ENCODE peak calls at places on chromosomes 7 and 10, in seven cellular contexts. One of them, this sample, is unnamed.
A peak's percentile ranks its signal among the peaks of the same experiment; 100 is the strongest.

GRCh38 chr10:3248526-3249255 is 76.1 kb upstream of the PITRM1 start:
- DNase-seq in EH: peak; percentile 98
- DNase-seq in activated naive CD4-positive, alpha-beta T cell: no peak
- DNase-seq in MM.1S: no peak
- DNase-seq in WTC11: no peak
- DNase-seq in endothelial cell: no peak
- DNase-seq in EL: peak; percentile 87
- DNase-seq in this sample: peak; percentile 69

GRCh38 chr10:96789571-96790108 is 42.5 kb upstream of the LCOR start:
- DNase-seq in EH: no peak
- DNase-seq in activated naive CD4-positive, alpha-beta T cell: no peak
- DNase-seq in MM.1S: peak; percentile 59
- DNase-seq in WTC11: no peak
- DNase-seq in endothelial cell: no peak
- DNase-seq in EL: no peak
- DNase-seq in this sample: no peak

GRCh38 chr7:142637240-142637639 is 112.0 kb upstream of the PRSS1 start:
- DNase-seq in EH: no peak
- DNase-seq in activated naive CD4-positive, alpha-beta T cell: no peak
- DNase-seq in MM.1S: no peak
- DNase-seq in WTC11: no peak
- DNase-seq in endothelial cell: no peak
- DNase-seq in EL: no peak
- DNase-seq in this sample: no peak

GRCh38 chr7:7504910-7505704 is 30.6 kb downstream of the COL28A1 start:
- DNase-seq in EH: no peak
- DNase-seq in activated naive CD4-positive, alpha-beta T cell: no peak
- DNase-seq in MM.1S: no peak
- DNase-seq in WTC11: no peak
- DNase-seq in endothelial cell: no peak
- DNase-seq in EL: no peak
- DNase-seq in this sample: no peak

GRCh38 chr10:120969219-120969645 is 118.1 kb downstream of the WDR11 start:
- DNase-seq in EH: no peak
- DNase-seq in activated naive CD4-positive, alpha-beta T cell: no peak
- DNase-seq in MM.1S: peak; percentile 16
- DNase-seq in WTC11: no peak
- DNase-seq in endothelial cell: no peak
- DNase-seq in EL: no peak
- DNase-seq in this sample: no peak

GRCh38 chr10:43256531-43257209 is 10.2 kb downstream of the RASGEF1A start:
- DNase-seq in EH: no peak
- DNase-seq in activated naive CD4-positive, alpha-beta T cell: no peak
- DNase-seq in MM.1S: no peak
- DNase-seq in WTC11: no peak
- DNase-seq in endothelial cell: no peak
- DNase-seq in EL: no peak
- DNase-seq in this sample: no peak

GRCh38 chr10:24207781-24208611 is 942 bp upstream of the KIAA1217 start:
- DNase-seq in EH: peak; percentile 20
- DNase-seq in activated naive CD4-positive, alpha-beta T cell: no peak
- DNase-seq in MM.1S: no peak
- DNase-seq in WTC11: no peak
- DNase-seq in endothelial cell: peak; percentile 59
- DNase-seq in EL: no peak
- DNase-seq in this sample: peak; percentile 10

GRCh38 chr7:29424984-29425309 is 138.7 kb upstream of the PRR15 start:
- DNase-seq in EH: no peak
- DNase-seq in activated naive CD4-positive, alpha-beta T cell: no peak
- DNase-seq in MM.1S: no peak
- DNase-seq in WTC11: no peak
- DNase-seq in endothelial cell: no peak
- DNase-seq in EL: no peak
- DNase-seq in this sample: no peak

GRCh38 chr7:67019562-67020390 is 23.1 kb downstream of the TYW1 start:
- DNase-seq in EH: peak; percentile 62
- DNase-seq in activated naive CD4-positive, alpha-beta T cell: no peak
- DNase-seq in MM.1S: no peak
- DNase-seq in WTC11: no peak
- DNase-seq in endothelial cell: no peak
- DNase-seq in EL: peak; percentile 73
- DNase-seq in this sample: no peak

GRCh38 chr10:129131439-129132122 is 335.5 kb upstream of the MGMT start:
- DNase-seq in EH: no peak
- DNase-seq in activated naive CD4-positive, alpha-beta T cell: no peak
- DNase-seq in MM.1S: no peak
- DNase-seq in WTC11: no peak
- DNase-seq in endothelial cell: no peak
- DNase-seq in EL: no peak
- DNase-seq in this sample: no peak

GRCh38 chr10:88565072-88565471 is 18.0 kb downstream of the RNLS start:
- DNase-seq in EH: peak; percentile 52
- DNase-seq in activated naive CD4-positive, alpha-beta T cell: no peak
- DNase-seq in MM.1S: peak; percentile 38
- DNase-seq in WTC11: no peak
- DNase-seq in endothelial cell: no peak
- DNase-seq in EL: peak; percentile 41
- DNase-seq in this sample: peak; percentile 39

GRCh38 chr7:27210441-27211083 is 10.7 kb upstream of the HOXA13 start:
- DNase-seq in EH: peak; percentile 24
- DNase-seq in activated naive CD4-positive, alpha-beta T cell: no peak
- DNase-seq in MM.1S: no peak
- DNase-seq in WTC11: peak; percentile 82
- DNase-seq in endothelial cell: peak; percentile 68
- DNase-seq in EL: peak; percentile 54
- DNase-seq in this sample: peak; percentile 79

GRCh38 chr10:95289003-95289920 is 1.5 kb downstream of the PDLIM1 start:
- DNase-seq in EH: peak; percentile 83
- DNase-seq in activated naive CD4-positive, alpha-beta T cell: no peak
- DNase-seq in MM.1S: no peak
- DNase-seq in WTC11: peak; percentile 39
- DNase-seq in endothelial cell: no peak
- DNase-seq in EL: peak; percentile 77
- DNase-seq in this sample: peak; percentile 76

GRCh38 chr10:121681982-121682687 is 83.9 kb upstream of the FGFR2 start:
- DNase-seq in EH: no peak
- DNase-seq in activated naive CD4-positive, alpha-beta T cell: no peak
- DNase-seq in MM.1S: no peak
- DNase-seq in WTC11: no peak
- DNase-seq in endothelial cell: no peak
- DNase-seq in EL: no peak
- DNase-seq in this sample: no peak

GRCh38 chr10:72009430-72010081 is 45.4 kb downstream of the CHST3 start:
- DNase-seq in EH: peak; percentile 100
- DNase-seq in activated naive CD4-positive, alpha-beta T cell: no peak
- DNase-seq in MM.1S: no peak
- DNase-seq in WTC11: no peak
- DNase-seq in endothelial cell: peak; percentile 49
- DNase-seq in EL: peak; percentile 96
- DNase-seq in this sample: no peak

GRCh38 chr7:23333671-23334246 is 34.6 kb downstream of the MALSU1 start:
- DNase-seq in EH: peak; percentile 99
- DNase-seq in activated naive CD4-positive, alpha-beta T cell: no peak
- DNase-seq in MM.1S: no peak
- DNase-seq in WTC11: no peak
- DNase-seq in endothelial cell: no peak
- DNase-seq in EL: peak; percentile 93
- DNase-seq in this sample: peak; percentile 88

GRCh38 chr7:82323806-82324205 is 119.8 kb downstream of the CACNA2D1 start:
- DNase-seq in EH: peak; percentile 31
- DNase-seq in activated naive CD4-positive, alpha-beta T cell: no peak
- DNase-seq in MM.1S: no peak
- DNase-seq in WTC11: no peak
- DNase-seq in endothelial cell: no peak
- DNase-seq in EL: peak; percentile 12
- DNase-seq in this sample: no peak

GRCh38 chr10:61793760-61794713 is 107.5 kb upstream of the ARID5B start:
- DNase-seq in EH: peak; percentile 83
- DNase-seq in activated naive CD4-positive, alpha-beta T cell: no peak
- DNase-seq in MM.1S: no peak
- DNase-seq in WTC11: no peak
- DNase-seq in endothelial cell: no peak
- DNase-seq in EL: peak; percentile 53
- DNase-seq in this sample: no peak

GRCh38 chr10:48503293-48503911 is 101.5 kb downstream of the ARHGAP22 start:
- DNase-seq in EH: no peak
- DNase-seq in activated naive CD4-positive, alpha-beta T cell: no peak
- DNase-seq in MM.1S: no peak
- DNase-seq in WTC11: no peak
- DNase-seq in endothelial cell: no peak
- DNase-seq in EL: no peak
- DNase-seq in this sample: no peak

GRCh38 chr10:97499561-97500296 is 1.0 kb downstream of the UBTD1 start:
- DNase-seq in EH: peak; percentile 78
- DNase-seq in activated naive CD4-positive, alpha-beta T cell: no peak
- DNase-seq in MM.1S: no peak
- DNase-seq in WTC11: no peak
- DNase-seq in endothelial cell: peak; percentile 33
- DNase-seq in EL: peak; percentile 77
- DNase-seq in this sample: peak; percentile 17

GRCh38 chr7:84412161-84412969 is 217.8 kb upstream of the SEMA3A start:
- DNase-seq in EH: peak; percentile 95
- DNase-seq in activated naive CD4-positive, alpha-beta T cell: no peak
- DNase-seq in MM.1S: no peak
- DNase-seq in WTC11: no peak
- DNase-seq in endothelial cell: no peak
- DNase-seq in EL: peak; percentile 93
- DNase-seq in this sample: peak; percentile 49

GRCh38 chr10:99924451-99924850 is 85.3 kb downstream of the DNMBP start:
- DNase-seq in EH: no peak
- DNase-seq in activated naive CD4-positive, alpha-beta T cell: no peak
- DNase-seq in MM.1S: no peak
- DNase-seq in WTC11: no peak
- DNase-seq in endothelial cell: no peak
- DNase-seq in EL: no peak
- DNase-seq in this sample: no peak

GRCh38 chr7:91228327-91228726 is 35.9 kb upstream of the FZD1 start:
- DNase-seq in EH: peak; percentile 31
- DNase-seq in activated naive CD4-positive, alpha-beta T cell: no peak
- DNase-seq in MM.1S: no peak
- DNase-seq in WTC11: no peak
- DNase-seq in endothelial cell: no peak
- DNase-seq in EL: no peak
- DNase-seq in this sample: no peak

GRCh38 chr7:10684606-10685005 is 289.1 kb upstream of the PHF14 start:
- DNase-seq in EH: no peak
- DNase-seq in activated naive CD4-positive, alpha-beta T cell: no peak
- DNase-seq in MM.1S: no peak
- DNase-seq in WTC11: no peak
- DNase-seq in endothelial cell: no peak
- DNase-seq in EL: no peak
- DNase-seq in this sample: no peak

GRCh38 chr7:44382459-44383300 is 57.3 kb upstream of the CAMK2B start:
- DNase-seq in EH: peak; percentile 21
- DNase-seq in activated naive CD4-positive, alpha-beta T cell: no peak
- DNase-seq in MM.1S: no peak
- DNase-seq in WTC11: no peak
- DNase-seq in endothelial cell: no peak
- DNase-seq in EL: peak; percentile 36
- DNase-seq in this sample: no peak

GRCh38 chr10:78776746-78777145 is 292.0 kb upstream of the ZMIZ1 start:
- DNase-seq in EH: no peak
- DNase-seq in activated naive CD4-positive, alpha-beta T cell: no peak
- DNase-seq in MM.1S: no peak
- DNase-seq in WTC11: no peak
- DNase-seq in endothelial cell: no peak
- DNase-seq in EL: no peak
- DNase-seq in this sample: no peak

GRCh38 chr10:3969876-3970666 is 185.1 kb upstream of the KLF6 start:
- DNase-seq in EH: no peak
- DNase-seq in activated naive CD4-positive, alpha-beta T cell: no peak
- DNase-seq in MM.1S: no peak
- DNase-seq in WTC11: no peak
- DNase-seq in endothelial cell: no peak
- DNase-seq in EL: no peak
- DNase-seq in this sample: no peak

GRCh38 chr7:121328508-121329459 is at the start of gene WNT16:
- DNase-seq in EH: peak; percentile 40
- DNase-seq in activated naive CD4-positive, alpha-beta T cell: no peak
- DNase-seq in MM.1S: no peak
- DNase-seq in WTC11: peak; percentile 83
- DNase-seq in endothelial cell: peak; percentile 18
- DNase-seq in EL: peak; percentile 19
- DNase-seq in this sample: no peak

GRCh38 chr10:132390455-132391371 is 6.3 kb upstream of the PWWP2B start:
- DNase-seq in EH: no peak
- DNase-seq in activated naive CD4-positive, alpha-beta T cell: no peak
- DNase-seq in MM.1S: no peak
- DNase-seq in WTC11: no peak
- DNase-seq in endothelial cell: no peak
- DNase-seq in EL: no peak
- DNase-seq in this sample: no peak

GRCh38 chr10:59865101-59865500 is 41.3 kb downstream of the CCDC6 start:
- DNase-seq in EH: peak; percentile 31
- DNase-seq in activated naive CD4-positive, alpha-beta T cell: no peak
- DNase-seq in MM.1S: peak; percentile 22
- DNase-seq in WTC11: peak; percentile 26
- DNase-seq in endothelial cell: no peak
- DNase-seq in EL: no peak
- DNase-seq in this sample: peak; percentile 10

GRCh38 chr7:140019172-140019571 is 43.6 kb downstream of the PARP12 start:
- DNase-seq in EH: no peak
- DNase-seq in activated naive CD4-positive, alpha-beta T cell: no peak
- DNase-seq in MM.1S: no peak
- DNase-seq in WTC11: no peak
- DNase-seq in endothelial cell: no peak
- DNase-seq in EL: no peak
- DNase-seq in this sample: no peak

GRCh38 chr10:133089461-133089800 is 1.7 kb downstream of the ADGRA1 start:
- DNase-seq in EH: no peak
- DNase-seq in activated naive CD4-positive, alpha-beta T cell: no peak
- DNase-seq in MM.1S: no peak
- DNase-seq in WTC11: no peak
- DNase-seq in endothelial cell: no peak
- DNase-seq in EL: no peak
- DNase-seq in this sample: no peak

GRCh38 chr10:24503627-24504320 is 219.9 kb downstream of the ARHGAP21 start:
- DNase-seq in EH: peak; percentile 57
- DNase-seq in activated naive CD4-positive, alpha-beta T cell: no peak
- DNase-seq in MM.1S: peak; percentile 64
- DNase-seq in WTC11: peak; percentile 74
- DNase-seq in endothelial cell: peak; percentile 54
- DNase-seq in EL: peak; percentile 53
- DNase-seq in this sample: peak; percentile 34

GRCh38 chr10:44860811-44861751 is 50.1 kb upstream of the TMEM72 start:
- DNase-seq in EH: peak; percentile 99
- DNase-seq in activated naive CD4-positive, alpha-beta T cell: no peak
- DNase-seq in MM.1S: no peak
- DNase-seq in WTC11: no peak
- DNase-seq in endothelial cell: no peak
- DNase-seq in EL: peak; percentile 98
- DNase-seq in this sample: no peak

GRCh38 chr7:89029864-89030263 is 234.3 kb upstream of the TEX47 start:
- DNase-seq in EH: peak; percentile 8
- DNase-seq in activated naive CD4-positive, alpha-beta T cell: no peak
- DNase-seq in MM.1S: peak; percentile 40
- DNase-seq in WTC11: no peak
- DNase-seq in endothelial cell: no peak
- DNase-seq in EL: no peak
- DNase-seq in this sample: no peak

GRCh38 chr7:30642789-30643188 is 39.5 kb downstream of the CRHR2 start:
- DNase-seq in EH: no peak
- DNase-seq in activated naive CD4-positive, alpha-beta T cell: no peak
- DNase-seq in MM.1S: no peak
- DNase-seq in WTC11: no peak
- DNase-seq in endothelial cell: no peak
- DNase-seq in EL: no peak
- DNase-seq in this sample: no peak

This sample was measured in A549.